ENCODE peak calls at places on chromosomes 6 and 20, in nine cellular contexts. E, H, K, A, T, R, J, I and U are unnamed samples.

GRCh38 chr6:120122401-120122800 is 772.8 kb upstream of the MAN1A1 start:
- DNase-seq in E (no peak), H (no peak), K (no peak), A (no peak), T (no peak), R (no peak), J (no peak), I (no peak), U (no peak)

GRCh38 chr6:121794630-121795029 is 359.2 kb downstream of the GJA1 start:
- DNase-seq in E (no peak), H (peak), K (peak), A (no peak), T (peak), R (no peak), J (peak), I (no peak), U (no peak)

GRCh38 chr6:150456466-150456865 is 87.7 kb downstream of the IYD start:
- DNase-seq in E (no peak), H (no peak), K (no peak), A (no peak), T (no peak), R (no peak), J (no peak), I (no peak), U (no peak)

GRCh38 chr20:60481742-60482133 is 523.5 kb downstream of the CDH26 start:
- DNase-seq in E (no peak), H (no peak), K (no peak), A (no peak), T (no peak), R (no peak), J (no peak), I (no peak), U (no peak)

GRCh38 chr6:15249371-15250019 is 3.6 kb downstream of the JARID2 start:
- DNase-seq in E (no peak), H (no peak), K (no peak), A (no peak), T (no peak), R (no peak), J (peak), I (no peak), U (no peak)

GRCh38 chr6:100430962-100431361 is 33.8 kb downstream of the SIM1 start:
- DNase-seq in E (no peak), H (no peak), K (no peak), A (no peak), T (no peak), R (no peak), J (no peak), I (no peak), U (no peak)

GRCh38 chr6:67541591-67541990 is 1093.5 kb upstream of the ADGRB3 start:
- DNase-seq in E (no peak), H (peak), K (no peak), A (no peak), T (no peak), R (no peak), J (no peak), I (no peak), U (no peak)

GRCh38 chr6:41785254-41785653 is 2.2 kb upstream of the TOMM6 start:
- DNase-seq in E (no peak), H (no peak), K (no peak), A (no peak), T (no peak), R (no peak), J (no peak), I (no peak), U (no peak)

GRCh38 chr6:96016781-96017180 is 1.0 kb downstream of the FUT9 start:
- DNase-seq in E (no peak), H (no peak), K (no peak), A (no peak), T (no peak), R (no peak), J (no peak), I (no peak), U (no peak)

GRCh38 chr6:145036848-145037567 is 698.3 kb downstream of the EPM2A start:
- DNase-seq in E (no peak), H (peak), K (peak), A (no peak), T (peak), R (no peak), J (peak), I (no peak), U (no peak)

GRCh38 chr6:11279213-11279780 is 46.8 kb upstream of the NEDD9 start:
- DNase-seq in E (no peak), H (no peak), K (no peak), A (no peak), T (no peak), R (no peak), J (no peak), I (no peak), U (no peak)

GRCh38 chr20:16381444-16381843 is 191.8 kb downstream of the KIF16B start:
- DNase-seq in E (no peak), H (no peak), K (no peak), A (no peak), T (no peak), R (no peak), J (no peak), I (no peak), U (no peak)

GRCh38 chr6:75882734-75883133 is 133.7 kb downstream of the MYO6 start:
- DNase-seq in E (no peak), H (peak), K (peak), A (no peak), T (peak), R (no peak), J (peak), I (no peak), U (no peak)

GRCh38 chr6:40524797-40525584 is 62.2 kb downstream of the LRFN2 start:
- DNase-seq in E (no peak), H (no peak), K (no peak), A (no peak), T (no peak), R (no peak), J (no peak), I (no peak), U (no peak)

GRCh38 chr6:161188547-161189465 is 85.1 kb downstream of the AGPAT4 start:
- DNase-seq in E (no peak), H (no peak), K (no peak), A (no peak), T (no peak), R (no peak), J (no peak), I (no peak), U (no peak)

GRCh38 chr20:39394461-39394860 is 432.3 kb downstream of the DHX35 start:
- DNase-seq in E (no peak), H (no peak), K (no peak), A (no peak), T (no peak), R (no peak), J (no peak), I (no peak), U (no peak)

GRCh38 chr20:24506696-24507095 is 37.3 kb downstream of the SYNDIG1 start:
- DNase-seq in E (no peak), H (no peak), K (no peak), A (no peak), T (no peak), R (no peak), J (no peak), I (no peak), U (no peak)

GRCh38 chr6:21024621-21025020 is 490.4 kb downstream of the CDKAL1 start:
- DNase-seq in E (no peak), H (no peak), K (no peak), A (no peak), T (no peak), R (no peak), J (no peak), I (no peak), U (no peak)

GRCh38 chr6:122789078-122789861 is at the start of gene SMPDL3A:
- DNase-seq in E (peak), H (peak), K (peak), A (peak), T (peak), R (peak), J (peak), I (peak), U (peak)

GRCh38 chr6:169651498-169651897 is 50.3 kb downstream of the WDR27 start:
- DNase-seq in E (no peak), H (no peak), K (no peak), A (no peak), T (no peak), R (no peak), J (no peak), I (no peak), U (no peak)

GRCh38 chr20:48194026-48194425 is 408.7 kb upstream of the SULF2 start:
- DNase-seq in E (no peak), H (no peak), K (no peak), A (no peak), T (no peak), R (no peak), J (no peak), I (no peak), U (no peak)

GRCh38 chr6:97215157-97215769 is 67.8 kb downstream of the MMS22L start:
- DNase-seq in E (peak), H (peak), K (peak), A (no peak), T (peak), R (peak), J (peak), I (peak), U (peak)

GRCh38 chr6:107699191-107700015 is 124.7 kb downstream of the SCML4 start:
- DNase-seq in E (no peak), H (no peak), K (no peak), A (no peak), T (no peak), R (no peak), J (no peak), I (no peak), U (no peak)

GRCh38 chr6:7542065-7542877 is 800 bp downstream of the DSP start:
- DNase-seq in E (peak), H (peak), K (peak), A (no peak), T (peak), R (no peak), J (peak), I (peak), U (peak)

GRCh38 chr6:95417856-95418255 is 159.5 kb upstream of the MANEA start:
- DNase-seq in E (no peak), H (no peak), K (no peak), A (no peak), T (no peak), R (no peak), J (no peak), I (peak), U (no peak)

GRCh38 chr6:108627692-108628565 is 67.2 kb downstream of the FOXO3 start:
- DNase-seq in E (no peak), H (peak), K (no peak), A (no peak), T (no peak), R (no peak), J (no peak), I (no peak), U (no peak)

GRCh38 chr6:84432616-84433015 is 205.2 kb upstream of the CEP162 start:
- DNase-seq in E (no peak), H (no peak), K (no peak), A (no peak), T (no peak), R (no peak), J (no peak), I (no peak), U (no peak)

GRCh38 chr20:62891111-62891510 is 29.5 kb upstream of the TCFL5 start:
- DNase-seq in E (no peak), H (no peak), K (peak), A (no peak), T (peak), R (no peak), J (peak), I (no peak), U (no peak)

GRCh38 chr6:108673153-108673552 is 112.4 kb downstream of the FOXO3 start:
- DNase-seq in E (no peak), H (no peak), K (no peak), A (no peak), T (no peak), R (no peak), J (no peak), I (no peak), U (no peak)

GRCh38 chr6:134080171-134080795 is 27.9 kb upstream of the SLC2A12 start:
- DNase-seq in E (no peak), H (peak), K (no peak), A (no peak), T (no peak), R (no peak), J (no peak), I (no peak), U (peak)

GRCh38 chr6:112799889-112800288 is 452.8 kb downstream of the RFPL4B start:
- DNase-seq in E (no peak), H (no peak), K (no peak), A (no peak), T (no peak), R (no peak), J (no peak), I (no peak), U (no peak)

GRCh38 chr20:19817017-19817416 is 59.0 kb downstream of the RIN2 start:
- DNase-seq in E (no peak), H (peak), K (peak), A (no peak), T (peak), R (no peak), J (peak), I (no peak), U (no peak)

GRCh38 chr6:37160922-37161778 is 8.8 kb upstream of the PIM1 start:
- DNase-seq in E (no peak), H (peak), K (no peak), A (no peak), T (no peak), R (no peak), J (no peak), I (no peak), U (no peak)

GRCh38 chr6:32627831-32628230 is 9.4 kb upstream of the HLA-DQA1 start:
- DNase-seq in E (peak), H (no peak), K (peak), A (no peak), T (peak), R (no peak), J (peak), I (no peak), U (peak)

GRCh38 chr6:7108964-7109836 is 1.4 kb downstream of the RREB1 start:
- DNase-seq in E (peak), H (peak), K (peak), A (peak), T (peak), R (no peak), J (peak), I (no peak), U (peak)

GRCh38 chr20:44021186-44021585 is 106.5 kb downstream of the TOX2 start:
- DNase-seq in E (no peak), H (no peak), K (no peak), A (no peak), T (no peak), R (no peak), J (no peak), I (no peak), U (no peak)

GRCh38 chr6:161373905-161374451 is 100.1 kb upstream of the AGPAT4 start:
- DNase-seq in E (peak), H (peak), K (peak), A (peak), T (peak), R (peak), J (peak), I (peak), U (peak)